ENCODE peak calls at places on chromosomes 7 and 10, in six cellular contexts. One of them, this sample, is unnamed.

GRCh38 chr10:116385311-116385710 is 42.3 kb upstream of the PNLIPRP3 start:
- DNase-seq in neural progenitor cell: no peak
- DNase-seq in CD8-positive, alpha-beta memory T cell: no peak
- DNase-seq in left ventricle myocardium inferior: no peak
- DNase-seq in foreskin fibroblast: no peak
- DNase-seq in A673: no peak
- DNase-seq in this sample: no peak

GRCh38 chr10:117477961-117478670 is 64.4 kb upstream of the EMX2 start:
- DNase-seq in neural progenitor cell: peak
- DNase-seq in CD8-positive, alpha-beta memory T cell: no peak
- DNase-seq in left ventricle myocardium inferior: no peak
- DNase-seq in foreskin fibroblast: peak
- DNase-seq in A673: no peak
- DNase-seq in this sample: no peak

GRCh38 chr10:84257343-84258020 is 12.6 kb downstream of the RGR start:
- DNase-seq in neural progenitor cell: no peak
- DNase-seq in CD8-positive, alpha-beta memory T cell: no peak
- DNase-seq in left ventricle myocardium inferior: no peak
- DNase-seq in foreskin fibroblast: no peak
- DNase-seq in A673: no peak
- DNase-seq in this sample: no peak

GRCh38 chr10:1048349-1048731 is 579 bp downstream of the IDI1 start:
- DNase-seq in neural progenitor cell: no peak
- DNase-seq in CD8-positive, alpha-beta memory T cell: no peak
- DNase-seq in left ventricle myocardium inferior: peak
- DNase-seq in foreskin fibroblast: no peak
- DNase-seq in A673: no peak
- DNase-seq in this sample: peak

GRCh38 chr7:121081327-121081936 is 92.9 kb downstream of the CPED1 start:
- DNase-seq in neural progenitor cell: peak
- DNase-seq in CD8-positive, alpha-beta memory T cell: peak
- DNase-seq in left ventricle myocardium inferior: no peak
- DNase-seq in foreskin fibroblast: peak
- DNase-seq in A673: peak
- DNase-seq in this sample: no peak

GRCh38 chr7:96187735-96188622 is 133.9 kb downstream of the SLC25A13 start:
- DNase-seq in neural progenitor cell: no peak
- DNase-seq in CD8-positive, alpha-beta memory T cell: no peak
- DNase-seq in left ventricle myocardium inferior: no peak
- DNase-seq in foreskin fibroblast: no peak
- DNase-seq in A673: peak
- DNase-seq in this sample: no peak

GRCh38 chr10:6671976-6672375 is 91.9 kb upstream of the PRKCQ start:
- DNase-seq in neural progenitor cell: no peak
- DNase-seq in CD8-positive, alpha-beta memory T cell: no peak
- DNase-seq in left ventricle myocardium inferior: no peak
- DNase-seq in foreskin fibroblast: no peak
- DNase-seq in A673: no peak
- DNase-seq in this sample: no peak

GRCh38 chr10:98269435-98269912 is 1.5 kb upstream of the LOXL4 start:
- DNase-seq in neural progenitor cell: peak
- DNase-seq in CD8-positive, alpha-beta memory T cell: no peak
- DNase-seq in left ventricle myocardium inferior: peak
- DNase-seq in foreskin fibroblast: peak
- DNase-seq in A673: no peak
- DNase-seq in this sample: peak

GRCh38 chr7:8396294-8396693 is 37.1 kb upstream of the NXPH1 start:
- DNase-seq in neural progenitor cell: no peak
- DNase-seq in CD8-positive, alpha-beta memory T cell: no peak
- DNase-seq in left ventricle myocardium inferior: no peak
- DNase-seq in foreskin fibroblast: no peak
- DNase-seq in A673: no peak
- DNase-seq in this sample: no peak

GRCh38 chr7:131898418-131898817 is 342.0 kb upstream of the PODXL start:
- DNase-seq in neural progenitor cell: no peak
- DNase-seq in CD8-positive, alpha-beta memory T cell: no peak
- DNase-seq in left ventricle myocardium inferior: no peak
- DNase-seq in foreskin fibroblast: no peak
- DNase-seq in A673: no peak
- DNase-seq in this sample: no peak

GRCh38 chr10:128056303-128057050 is 69.7 kb downstream of the MKI67 start:
- DNase-seq in neural progenitor cell: no peak
- DNase-seq in CD8-positive, alpha-beta memory T cell: no peak
- DNase-seq in left ventricle myocardium inferior: no peak
- DNase-seq in foreskin fibroblast: no peak
- DNase-seq in A673: no peak
- DNase-seq in this sample: no peak

GRCh38 chr7:1256621-1257020 is 23.9 kb downstream of the UNCX start:
- DNase-seq in neural progenitor cell: no peak
- DNase-seq in CD8-positive, alpha-beta memory T cell: no peak
- DNase-seq in left ventricle myocardium inferior: no peak
- DNase-seq in foreskin fibroblast: no peak
- DNase-seq in A673: no peak
- DNase-seq in this sample: no peak

GRCh38 chr10:6128591-6129383 is 40.0 kb downstream of the RBM17 start:
- DNase-seq in neural progenitor cell: peak
- DNase-seq in CD8-positive, alpha-beta memory T cell: no peak
- DNase-seq in left ventricle myocardium inferior: no peak
- DNase-seq in foreskin fibroblast: peak
- DNase-seq in A673: peak
- DNase-seq in this sample: no peak

GRCh38 chr7:25496394-25497103 is 268.3 kb upstream of the NPVF start:
- DNase-seq in neural progenitor cell: no peak
- DNase-seq in CD8-positive, alpha-beta memory T cell: peak
- DNase-seq in left ventricle myocardium inferior: no peak
- DNase-seq in foreskin fibroblast: no peak
- DNase-seq in A673: no peak
- DNase-seq in this sample: no peak

GRCh38 chr7:34025579-34025978 is 120.2 kb downstream of the BMPER start:
- DNase-seq in neural progenitor cell: no peak
- DNase-seq in CD8-positive, alpha-beta memory T cell: no peak
- DNase-seq in left ventricle myocardium inferior: no peak
- DNase-seq in foreskin fibroblast: no peak
- DNase-seq in A673: no peak
- DNase-seq in this sample: no peak

GRCh38 chr7:28761485-28761884 is 196.6 kb downstream of the TRIL start:
- DNase-seq in neural progenitor cell: no peak
- DNase-seq in CD8-positive, alpha-beta memory T cell: no peak
- DNase-seq in left ventricle myocardium inferior: no peak
- DNase-seq in foreskin fibroblast: peak
- DNase-seq in A673: no peak
- DNase-seq in this sample: no peak

GRCh38 chr7:46390042-46390441 is 469.0 kb upstream of the IGFBP3 start:
- DNase-seq in neural progenitor cell: no peak
- DNase-seq in CD8-positive, alpha-beta memory T cell: no peak
- DNase-seq in left ventricle myocardium inferior: no peak
- DNase-seq in foreskin fibroblast: peak
- DNase-seq in A673: no peak
- DNase-seq in this sample: no peak

GRCh38 chr7:128863433-128863989 is 855 bp downstream of the ATP6V1F start:
- DNase-seq in neural progenitor cell: peak
- DNase-seq in CD8-positive, alpha-beta memory T cell: no peak
- DNase-seq in left ventricle myocardium inferior: no peak
- DNase-seq in foreskin fibroblast: peak
- DNase-seq in A673: peak
- DNase-seq in this sample: peak

GRCh38 chr7:64613653-64614052 is 50.8 kb upstream of the ZNF680 start:
- DNase-seq in neural progenitor cell: no peak
- DNase-seq in CD8-positive, alpha-beta memory T cell: no peak
- DNase-seq in left ventricle myocardium inferior: no peak
- DNase-seq in foreskin fibroblast: no peak
- DNase-seq in A673: no peak
- DNase-seq in this sample: no peak

GRCh38 chr10:22978287-22978686 is 50.4 kb downstream of the ARMC3 start:
- DNase-seq in neural progenitor cell: no peak
- DNase-seq in CD8-positive, alpha-beta memory T cell: no peak
- DNase-seq in left ventricle myocardium inferior: no peak
- DNase-seq in foreskin fibroblast: no peak
- DNase-seq in A673: no peak
- DNase-seq in this sample: no peak

GRCh38 chr7:79282882-79283602 is 170.4 kb downstream of the MAGI2 start:
- DNase-seq in neural progenitor cell: no peak
- DNase-seq in CD8-positive, alpha-beta memory T cell: no peak
- DNase-seq in left ventricle myocardium inferior: no peak
- DNase-seq in foreskin fibroblast: peak
- DNase-seq in A673: no peak
- DNase-seq in this sample: no peak

GRCh38 chr7:102146989-102147388 is 139.7 kb upstream of the SH2B2 start:
- DNase-seq in neural progenitor cell: no peak
- DNase-seq in CD8-positive, alpha-beta memory T cell: no peak
- DNase-seq in left ventricle myocardium inferior: peak
- DNase-seq in foreskin fibroblast: no peak
- DNase-seq in A673: no peak
- DNase-seq in this sample: no peak

GRCh38 chr7:26375604-26376207 is 84.0 kb downstream of the SNX10 start:
- DNase-seq in neural progenitor cell: peak
- DNase-seq in CD8-positive, alpha-beta memory T cell: peak
- DNase-seq in left ventricle myocardium inferior: no peak
- DNase-seq in foreskin fibroblast: no peak
- DNase-seq in A673: no peak
- DNase-seq in this sample: no peak

GRCh38 chr10:126919426-126919825 is 14.2 kb downstream of the DOCK1 start:
- DNase-seq in neural progenitor cell: peak
- DNase-seq in CD8-positive, alpha-beta memory T cell: no peak
- DNase-seq in left ventricle myocardium inferior: no peak
- DNase-seq in foreskin fibroblast: no peak
- DNase-seq in A673: no peak
- DNase-seq in this sample: no peak

GRCh38 chr10:11713963-11714362 is 28.2 kb upstream of the ECHDC3 start:
- DNase-seq in neural progenitor cell: no peak
- DNase-seq in CD8-positive, alpha-beta memory T cell: no peak
- DNase-seq in left ventricle myocardium inferior: no peak
- DNase-seq in foreskin fibroblast: no peak
- DNase-seq in A673: no peak
- DNase-seq in this sample: no peak
- H3K4me3 ChIP-seq in neural progenitor cell: no peak
- H3K4me3 ChIP-seq in CD8-positive, alpha-beta memory T cell: no peak
- H3K4me3 ChIP-seq in left ventricle myocardium inferior: no peak
- H3K4me3 ChIP-seq in foreskin fibroblast: no peak
- H3K4me3 ChIP-seq in A673: no peak
- H3K4me3 ChIP-seq in this sample: no peak

GRCh38 chr10:94282369-94282768 is 80.4 kb downstream of the NOC3L start:
- DNase-seq in neural progenitor cell: no peak
- DNase-seq in CD8-positive, alpha-beta memory T cell: no peak
- DNase-seq in left ventricle myocardium inferior: no peak
- DNase-seq in foreskin fibroblast: peak
- DNase-seq in A673: no peak
- DNase-seq in this sample: no peak

GRCh38 chr10:94281654-94282053 is 81.1 kb downstream of the NOC3L start:
- DNase-seq in neural progenitor cell: no peak
- DNase-seq in CD8-positive, alpha-beta memory T cell: no peak
- DNase-seq in left ventricle myocardium inferior: no peak
- DNase-seq in foreskin fibroblast: no peak
- DNase-seq in A673: no peak
- DNase-seq in this sample: no peak

GRCh38 chr10:94276140-94276539 is 86.6 kb downstream of the NOC3L start:
- DNase-seq in neural progenitor cell: no peak
- DNase-seq in CD8-positive, alpha-beta memory T cell: no peak
- DNase-seq in left ventricle myocardium inferior: no peak
- DNase-seq in foreskin fibroblast: no peak
- DNase-seq in A673: no peak
- DNase-seq in this sample: no peak

GRCh38 chr10:94277450-94277849 is 85.3 kb downstream of the NOC3L start:
- DNase-seq in neural progenitor cell: no peak
- DNase-seq in CD8-positive, alpha-beta memory T cell: no peak
- DNase-seq in left ventricle myocardium inferior: no peak
- DNase-seq in foreskin fibroblast: no peak
- DNase-seq in A673: no peak
- DNase-seq in this sample: peak

GRCh38 chr10:94279835-94280709 is 82.7 kb downstream of the NOC3L start:
- DNase-seq in neural progenitor cell: peak
- DNase-seq in CD8-positive, alpha-beta memory T cell: peak
- DNase-seq in left ventricle myocardium inferior: peak
- DNase-seq in foreskin fibroblast: peak
- DNase-seq in A673: peak
- DNase-seq in this sample: peak
- H3K4me3 ChIP-seq in neural progenitor cell: no peak
- H3K4me3 ChIP-seq in CD8-positive, alpha-beta memory T cell: no peak
- H3K4me3 ChIP-seq in left ventricle myocardium inferior: no peak
- H3K4me3 ChIP-seq in foreskin fibroblast: no peak
- H3K4me3 ChIP-seq in A673: no peak
- H3K4me3 ChIP-seq in this sample: no peak

GRCh38 chr7:143390098-143390772 is 9.1 kb downstream of the ZYX start:
- DNase-seq in neural progenitor cell: no peak
- DNase-seq in CD8-positive, alpha-beta memory T cell: no peak
- DNase-seq in left ventricle myocardium inferior: no peak
- DNase-seq in foreskin fibroblast: peak
- DNase-seq in A673: no peak
- DNase-seq in this sample: no peak

GRCh38 chr7:143388051-143388450 is 6.9 kb downstream of the ZYX start:
- DNase-seq in neural progenitor cell: no peak
- DNase-seq in CD8-positive, alpha-beta memory T cell: no peak
- DNase-seq in left ventricle myocardium inferior: no peak
- DNase-seq in foreskin fibroblast: no peak
- DNase-seq in A673: no peak
- DNase-seq in this sample: no peak

GRCh38 chr7:143387156-143387975 is 6.2 kb downstream of the ZYX start:
- DNase-seq in neural progenitor cell: peak
- DNase-seq in CD8-positive, alpha-beta memory T cell: no peak
- DNase-seq in left ventricle myocardium inferior: no peak
- DNase-seq in foreskin fibroblast: peak
- DNase-seq in A673: no peak
- DNase-seq in this sample: no peak

GRCh38 chr7:143389316-143390097 is 8.4 kb downstream of the ZYX start:
- DNase-seq in neural progenitor cell: no peak
- DNase-seq in CD8-positive, alpha-beta memory T cell: no peak
- DNase-seq in left ventricle myocardium inferior: no peak
- DNase-seq in foreskin fibroblast: peak
- DNase-seq in A673: no peak
- DNase-seq in this sample: no peak

GRCh38 chr7:143388491-143389101 is 7.5 kb downstream of the ZYX start:
- DNase-seq in neural progenitor cell: no peak
- DNase-seq in CD8-positive, alpha-beta memory T cell: no peak
- DNase-seq in left ventricle myocardium inferior: no peak
- DNase-seq in foreskin fibroblast: peak
- DNase-seq in A673: no peak
- DNase-seq in this sample: no peak
- H3K4me3 ChIP-seq in neural progenitor cell: no peak
- H3K4me3 ChIP-seq in CD8-positive, alpha-beta memory T cell: no peak
- H3K4me3 ChIP-seq in left ventricle myocardium inferior: no peak
- H3K4me3 ChIP-seq in foreskin fibroblast: no peak
- H3K4me3 ChIP-seq in A673: no peak
- H3K4me3 ChIP-seq in this sample: no peak

GRCh38 chr7:98250789-98251188 is 1.2 kb downstream of the TECPR1 start:
- DNase-seq in neural progenitor cell: no peak
- DNase-seq in CD8-positive, alpha-beta memory T cell: peak
- DNase-seq in left ventricle myocardium inferior: no peak
- DNase-seq in foreskin fibroblast: no peak
- DNase-seq in A673: no peak
- DNase-seq in this sample: no peak
- H3K4me3 ChIP-seq in neural progenitor cell: peak
- H3K4me3 ChIP-seq in CD8-positive, alpha-beta memory T cell: peak
- H3K4me3 ChIP-seq in left ventricle myocardium inferior: peak
- H3K4me3 ChIP-seq in foreskin fibroblast: no peak
- H3K4me3 ChIP-seq in A673: no peak
- H3K4me3 ChIP-seq in this sample: no peak

GRCh38 chr7:70693690-70694356 is 438.1 kb upstream of the GALNT17 start:
- DNase-seq in neural progenitor cell: peak
- DNase-seq in CD8-positive, alpha-beta memory T cell: peak
- DNase-seq in left ventricle myocardium inferior: peak
- DNase-seq in foreskin fibroblast: peak
- DNase-seq in A673: peak
- DNase-seq in this sample: peak
- H3K4me3 ChIP-seq in neural progenitor cell: peak
- H3K4me3 ChIP-seq in CD8-positive, alpha-beta memory T cell: no peak
- H3K4me3 ChIP-seq in left ventricle myocardium inferior: peak
- H3K4me3 ChIP-seq in foreskin fibroblast: peak
- H3K4me3 ChIP-seq in A673: peak
- H3K4me3 ChIP-seq in this sample: no peak

GRCh38 chr10:77711683-77712049 is 74.1 kb upstream of the KCNMA1 start:
- DNase-seq in neural progenitor cell: no peak
- DNase-seq in CD8-positive, alpha-beta memory T cell: no peak
- DNase-seq in left ventricle myocardium inferior: no peak
- DNase-seq in foreskin fibroblast: no peak
- DNase-seq in A673: no peak
- DNase-seq in this sample: no peak
- H3K4me3 ChIP-seq in neural progenitor cell: no peak
- H3K4me3 ChIP-seq in CD8-positive, alpha-beta memory T cell: no peak
- H3K4me3 ChIP-seq in left ventricle myocardium inferior: peak
- H3K4me3 ChIP-seq in foreskin fibroblast: no peak
- H3K4me3 ChIP-seq in A673: no peak
- H3K4me3 ChIP-seq in this sample: no peak